ENCODE peak calls at places on chromosomes 13 and 19, in eight cellular contexts. G, T, E, X, U, V, N and M are unnamed samples.

GRCh38 chr19:18320865-18321728 is 1.8 kb downstream of the LSM4 start:
- DNase-seq in G (no peak), T (no peak), E (no peak), X (no peak), U (no peak), V (no peak), N (peak), M (no peak)

GRCh38 chr13:90867336-90867683 is 480.2 kb upstream of the MIR17HG start:
- DNase-seq in G (no peak), T (no peak), E (no peak), X (peak), U (peak), V (peak), N (peak), M (peak)

GRCh38 chr19:23283925-23284324 is 33.7 kb upstream of the ZNF724 start:
- DNase-seq in G (peak), T (no peak), E (peak), X (peak), U (peak), V (peak), N (peak), M (no peak)

GRCh38 chr13:42361701-42362100 is 89.7 kb downstream of the AKAP11 start:
- DNase-seq in G (no peak), T (no peak), E (no peak), X (no peak), U (no peak), V (no peak), N (no peak), M (no peak)

GRCh38 chr19:47391510-47392223 is 27.7 kb downstream of the MEIS3 start:
- DNase-seq in G (peak), T (no peak), E (peak), X (peak), U (peak), V (peak), N (peak), M (no peak)

GRCh38 chr19:18671303-18672043 is 12.0 kb upstream of the CRTC1 start:
- DNase-seq in G (no peak), T (no peak), E (no peak), X (no peak), U (no peak), V (no peak), N (no peak), M (no peak)

GRCh38 chr19:8578642-8579265 is 1.5 kb upstream of the MYO1F start:
- DNase-seq in G (peak), T (no peak), E (peak), X (peak), U (peak), V (peak), N (peak), M (no peak)

GRCh38 chr13:43428545-43429287 is 358.1 kb downstream of the ENOX1 start:
- DNase-seq in G (no peak), T (no peak), E (no peak), X (no peak), U (no peak), V (no peak), N (no peak), M (no peak)

GRCh38 chr13:26971990-26972888 is 199.4 kb downstream of the USP12 start:
- DNase-seq in G (no peak), T (no peak), E (no peak), X (peak), U (peak), V (peak), N (peak), M (no peak)